ENCODE peak calls at places on chromosomes 16 and 17, in nine cellular contexts. H, Q, V, W, J, Z, R, F and L are unnamed samples.

GRCh38 chr16:14300631-14301149 is 229.6 kb downstream of the MRTFB start:
- DNase-seq in H (peak; percentile 77), Q (peak; percentile 65), V (peak; percentile 77), W (no peak), J (peak; percentile 90), Z (peak; percentile 70), R (no peak), F (peak; percentile 15), L (peak; percentile 87)

GRCh38 chr17:75511610-75512575 is 3.4 kb downstream of the CASKIN2 start:
- DNase-seq in H (no peak), Q (no peak), V (no peak), W (no peak), J (peak; percentile 52), Z (no peak), R (no peak), F (no peak), L (no peak)

GRCh38 chr17:43661699-43662431 is at the start of gene MEOX1:
- DNase-seq in H (no peak), Q (no peak), V (no peak), W (no peak), J (peak; percentile 64), Z (no peak), R (no peak), F (no peak), L (peak; percentile 63)

GRCh38 chr17:70629902-70630301 is 460.6 kb downstream of the KCNJ2 start:
- DNase-seq in H (no peak), Q (no peak), V (no peak), W (no peak), J (peak; percentile 6), Z (no peak), R (no peak), F (no peak), L (peak; percentile 17)

GRCh38 chr17:5049314-5049819 is 14.1 kb upstream of the SLC52A1 start:
- DNase-seq in H (no peak), Q (no peak), V (no peak), W (no peak), J (no peak), Z (no peak), R (peak; percentile 47), F (peak; percentile 65), L (no peak)

GRCh38 chr17:4947411-4948165 is 742 bp downstream of the PFN1 start:
- DNase-seq in H (peak; percentile 57), Q (peak; percentile 72), V (no peak), W (no peak), J (peak; percentile 56), Z (peak; percentile 77), R (peak; percentile 56), F (peak; percentile 45), L (peak; percentile 31)

GRCh38 chr17:62892870-62893338 is 73.1 kb upstream of the TANC2 start:
- DNase-seq in H (no peak), Q (peak; percentile 47), V (peak; percentile 12), W (no peak), J (peak; percentile 75), Z (peak; percentile 40), R (peak; percentile 2), F (peak; percentile 0), L (peak; percentile 69)

GRCh38 chr16:49495151-49495566 is 121.6 kb downstream of the C16orf78 start:
- DNase-seq in H (no peak), Q (no peak), V (no peak), W (no peak), J (no peak), Z (no peak), R (no peak), F (no peak), L (no peak)

GRCh38 chr17:50062323-50063243 is 6.7 kb downstream of the ITGA3 start:
- DNase-seq in H (peak; percentile 57), Q (no peak), V (no peak), W (no peak), J (peak; percentile 90), Z (no peak), R (no peak), F (no peak), L (peak; percentile 57)

GRCh38 chr17:78868391-78868790 is 27.8 kb upstream of the USP36 start:
- DNase-seq in H (no peak), Q (no peak), V (no peak), W (no peak), J (peak; percentile 49), Z (no peak), R (no peak), F (no peak), L (peak; percentile 54)

GRCh38 chr16:87330646-87331045 is 13.5 kb upstream of the C16orf95 start:
- DNase-seq in H (no peak), Q (no peak), V (no peak), W (no peak), J (no peak), Z (no peak), R (no peak), F (no peak), L (no peak)

GRCh38 chr16:28863929-28864886 is 565 bp downstream of the SH2B1 start:
- DNase-seq in H (peak; percentile 40), Q (no peak), V (peak; percentile 17), W (no peak), J (peak; percentile 57), Z (peak; percentile 30), R (no peak), F (no peak), L (peak; percentile 64)

GRCh38 chr16:68093816-68094613 is 8.8 kb downstream of the NFATC3 start:
- DNase-seq in H (no peak), Q (no peak), V (no peak), W (no peak), J (peak; percentile 52), Z (peak; percentile 68), R (no peak), F (no peak), L (peak; percentile 69)

GRCh38 chr17:83053779-83054451 is 25.5 kb upstream of the METRNL start:
- DNase-seq in H (peak; percentile 67), Q (no peak), V (peak; percentile 47), W (no peak), J (no peak), Z (no peak), R (no peak), F (no peak), L (no peak)

DNA sequence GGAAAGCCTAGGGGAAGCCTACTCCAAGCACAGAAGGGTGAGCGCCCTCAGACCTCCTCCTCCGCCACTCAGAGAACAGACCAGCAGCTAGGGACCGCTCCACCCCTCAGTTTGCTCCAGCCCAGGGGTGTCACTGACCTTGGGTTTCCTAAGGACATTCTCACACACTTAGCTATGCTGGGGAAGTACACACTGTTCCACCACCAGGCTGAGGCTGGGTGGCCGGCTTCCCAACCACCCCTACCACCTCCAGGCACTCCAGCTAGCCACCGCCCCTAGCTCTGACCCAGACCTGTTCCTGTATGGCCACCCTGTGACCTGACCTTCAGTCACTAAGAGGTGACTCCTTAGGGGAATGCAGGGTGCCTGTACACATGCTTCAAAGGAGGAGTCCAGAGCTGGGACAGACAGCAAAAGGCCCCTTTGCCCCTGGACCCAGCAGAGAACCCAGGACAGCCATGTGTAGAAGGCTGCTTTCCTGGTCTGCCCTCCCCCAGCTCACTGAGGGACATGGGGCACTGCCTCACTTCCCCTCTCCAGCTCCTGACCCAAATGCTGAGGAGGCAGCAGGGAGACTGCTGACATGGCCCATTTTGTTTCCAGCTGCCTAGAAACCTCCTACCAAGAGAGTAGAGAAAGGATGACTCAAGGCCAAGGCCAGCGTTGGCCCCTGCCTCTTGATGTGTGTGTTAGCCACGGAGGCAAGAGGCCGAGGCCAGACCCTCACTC is 6.7 kb downstream of the HSPB9 start:
- DNase-seq in H (peak; percentile 62), Q (no peak), V (no peak), W (no peak), J (no peak), Z (no peak), R (no peak), F (no peak), L (no peak)
- TF ChIP-seq CTCF in H (no peak), Q (no peak), V (no peak), W (no peak), J (no peak), Z (no peak), R (no peak), F (no peak), L (no peak)

GRCh38 chr16:30882429-30883310 is 11.2 kb downstream of the BCL7C start:
- DNase-seq in H (no peak), Q (no peak), V (no peak), W (no peak), J (no peak), Z (no peak), R (no peak), F (no peak), L (no peak)

GRCh38 chr16:30886145-30886544 is 7.7 kb downstream of the BCL7C start:
- DNase-seq in H (no peak), Q (no peak), V (no peak), W (no peak), J (no peak), Z (no peak), R (no peak), F (no peak), L (no peak)

GRCh38 chr16:30887927-30888326 is 6.0 kb downstream of the BCL7C start:
- DNase-seq in H (no peak), Q (no peak), V (no peak), W (no peak), J (no peak), Z (no peak), R (no peak), F (no peak), L (no peak)

GRCh38 chr16:30884760-30885159 is 9.1 kb downstream of the BCL7C start:
- DNase-seq in H (no peak), Q (no peak), V (no peak), W (no peak), J (no peak), Z (no peak), R (no peak), F (no peak), L (no peak)

DNA sequence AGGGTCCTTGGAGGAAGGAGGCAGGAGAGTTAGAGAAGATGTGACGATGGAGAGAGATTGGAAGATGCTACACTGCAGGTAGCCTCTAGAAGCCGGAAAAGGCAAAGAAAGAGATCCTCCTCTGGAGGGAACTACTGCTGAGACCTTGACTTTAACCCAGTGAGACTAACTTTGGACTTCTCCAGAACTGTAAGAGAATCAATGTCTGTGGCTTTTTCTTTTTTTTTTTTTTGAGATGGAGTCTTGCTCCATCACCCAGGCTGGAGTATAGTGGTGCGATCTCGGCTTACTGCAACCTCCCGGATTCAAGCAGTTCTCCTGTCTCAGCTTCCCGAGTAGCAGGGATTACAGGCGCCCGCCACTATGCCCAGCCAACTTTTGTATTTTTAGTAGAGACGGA is 8.7 kb downstream of the BCL7C start:
- DNase-seq in H (no peak), Q (no peak), V (no peak), W (no peak), J (no peak), Z (no peak), R (no peak), F (no peak), L (no peak)
- TF ChIP-seq CTCF in H (no peak), Q (no peak), V (no peak), W (no peak), J (no peak), Z (no peak), R (no peak), F (no peak), L (no peak)

DNA sequence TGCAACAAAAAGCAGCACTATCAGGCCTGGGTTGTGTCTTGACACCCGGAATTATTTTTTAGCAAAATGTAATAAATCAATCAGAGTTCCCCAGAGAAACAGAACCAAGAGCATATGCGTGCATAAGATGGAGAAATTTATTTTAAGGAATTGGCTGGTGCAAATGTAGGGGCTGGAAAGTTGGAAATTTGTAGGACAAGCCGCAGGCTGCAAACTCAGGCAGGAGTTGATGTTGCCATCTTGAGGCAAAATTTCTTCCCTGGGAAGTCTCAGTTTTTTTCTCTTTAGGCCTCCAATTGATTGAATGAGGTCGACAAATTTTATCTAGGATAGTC is 158.9 kb upstream of the FAM20A start:
- DNase-seq in H (no peak), Q (no peak), V (no peak), W (no peak), J (no peak), Z (no peak), R (no peak), F (no peak), L (no peak)
- TF ChIP-seq CTCF in H (no peak), Q (no peak), V (no peak), W (peak; percentile 31), J (no peak), Z (no peak), R (no peak), F (no peak), L (no peak)

GRCh38 chr17:77719806-77720205 is 238.7 kb upstream of the TNRC6C start:
- DNase-seq in H (no peak), Q (peak; percentile 14), V (no peak), W (no peak), J (no peak), Z (no peak), R (no peak), F (no peak), L (no peak)
- TF ChIP-seq CTCF in H (no peak), Q (no peak), V (no peak), W (no peak), J (no peak), Z (no peak), R (no peak), F (no peak), L (no peak)